ENCODE peak calls at places on chromosome 4, in five cellular contexts. One of them, this sample, is unnamed.

GRCh38 chr4:2793578-2793919 is 664 bp downstream of the SH3BP2 start:
- DNase-seq in endothelial cell: peak
- DNase-seq in fibroblast of lung: peak
- DNase-seq in stimulated activated CD4-positive, alpha-beta T cell treated with anti-CD3 and anti-CD28 coated beads, TNF-alpha, amount 100 ng/mL, for 48 hours: peak
- DNase-seq in stimulated activated naive CD8-positive, alpha-beta T cell treated with anti-CD3 and anti-CD28 coated beads, Interleukin-15, Interleukin-2, amounts not matched to agents 100 U/mL and 50 U/mL, for 24 hours: peak
- DNase-seq in this sample: no peak

GRCh38 chr4:110867981-110868380 is 245.1 kb upstream of the PITX2 start:
- DNase-seq in stimulated activated naive CD8-positive, alpha-beta T cell treated with anti-CD3 and anti-CD28 coated beads, Interleukin-15, Interleukin-2, amounts not matched to agents 100 U/mL and 50 U/mL, for 24 hours: no peak
- DNase-seq in stimulated activated CD4-positive, alpha-beta T cell treated with anti-CD3 and anti-CD28 coated beads, TNF-alpha, amount 100 ng/mL, for 48 hours: no peak
- DNase-seq in fibroblast of lung: peak
- DNase-seq in endothelial cell: no peak
- DNase-seq in this sample: no peak

GRCh38 chr4:69823481-69824186 is 36.3 kb downstream of the SULT1E1 start:
- DNase-seq in fibroblast of lung: no peak
- DNase-seq in stimulated activated naive CD8-positive, alpha-beta T cell treated with anti-CD3 and anti-CD28 coated beads, Interleukin-15, Interleukin-2, amounts not matched to agents 100 U/mL and 50 U/mL, for 24 hours: peak
- DNase-seq in stimulated activated CD4-positive, alpha-beta T cell treated with anti-CD3 and anti-CD28 coated beads, TNF-alpha, amount 100 ng/mL, for 48 hours: peak
- DNase-seq in endothelial cell: no peak
- DNase-seq in this sample: no peak

GRCh38 chr4:150493846-150494245 is 88.1 kb upstream of the MAB21L2 start:
- DNase-seq in endothelial cell: no peak
- DNase-seq in stimulated activated CD4-positive, alpha-beta T cell treated with anti-CD3 and anti-CD28 coated beads, TNF-alpha, amount 100 ng/mL, for 48 hours: no peak
- DNase-seq in stimulated activated naive CD8-positive, alpha-beta T cell treated with anti-CD3 and anti-CD28 coated beads, Interleukin-15, Interleukin-2, amounts not matched to agents 100 U/mL and 50 U/mL, for 24 hours: no peak
- DNase-seq in fibroblast of lung: peak
- DNase-seq in this sample: no peak

GRCh38 chr4:176435891-176436499 is 116.2 kb downstream of the SPCS3 start:
- DNase-seq in stimulated activated naive CD8-positive, alpha-beta T cell treated with anti-CD3 and anti-CD28 coated beads, Interleukin-15, Interleukin-2, amounts not matched to agents 100 U/mL and 50 U/mL, for 24 hours: no peak
- DNase-seq in stimulated activated CD4-positive, alpha-beta T cell treated with anti-CD3 and anti-CD28 coated beads, TNF-alpha, amount 100 ng/mL, for 48 hours: no peak
- DNase-seq in endothelial cell: no peak
- DNase-seq in fibroblast of lung: peak
- DNase-seq in this sample: no peak

GRCh38 chr4:128775477-128775876 is 34.0 kb upstream of the JADE1 start:
- DNase-seq in endothelial cell: no peak
- DNase-seq in stimulated activated CD4-positive, alpha-beta T cell treated with anti-CD3 and anti-CD28 coated beads, TNF-alpha, amount 100 ng/mL, for 48 hours: no peak
- DNase-seq in fibroblast of lung: no peak
- DNase-seq in stimulated activated naive CD8-positive, alpha-beta T cell treated with anti-CD3 and anti-CD28 coated beads, Interleukin-15, Interleukin-2, amounts not matched to agents 100 U/mL and 50 U/mL, for 24 hours: no peak
- DNase-seq in this sample: no peak

GRCh38 chr4:108168213-108168671 is 490 bp downstream of the LEF1 start:
- DNase-seq in stimulated activated naive CD8-positive, alpha-beta T cell treated with anti-CD3 and anti-CD28 coated beads, Interleukin-15, Interleukin-2, amounts not matched to agents 100 U/mL and 50 U/mL, for 24 hours: no peak
- DNase-seq in endothelial cell: no peak
- DNase-seq in stimulated activated CD4-positive, alpha-beta T cell treated with anti-CD3 and anti-CD28 coated beads, TNF-alpha, amount 100 ng/mL, for 48 hours: no peak
- DNase-seq in fibroblast of lung: peak
- DNase-seq in this sample: no peak

GRCh38 chr4:650951-651883 is 22.9 kb downstream of the ATP5ME start:
- DNase-seq in stimulated activated CD4-positive, alpha-beta T cell treated with anti-CD3 and anti-CD28 coated beads, TNF-alpha, amount 100 ng/mL, for 48 hours: no peak
- DNase-seq in fibroblast of lung: no peak
- DNase-seq in stimulated activated naive CD8-positive, alpha-beta T cell treated with anti-CD3 and anti-CD28 coated beads, Interleukin-15, Interleukin-2, amounts not matched to agents 100 U/mL and 50 U/mL, for 24 hours: no peak
- DNase-seq in endothelial cell: no peak
- DNase-seq in this sample: no peak

GRCh38 chr4:147633643-147634042 is 16.4 kb downstream of the TMEM184C start:
- DNase-seq in stimulated activated CD4-positive, alpha-beta T cell treated with anti-CD3 and anti-CD28 coated beads, TNF-alpha, amount 100 ng/mL, for 48 hours: no peak
- DNase-seq in endothelial cell: no peak
- DNase-seq in fibroblast of lung: no peak
- DNase-seq in stimulated activated naive CD8-positive, alpha-beta T cell treated with anti-CD3 and anti-CD28 coated beads, Interleukin-15, Interleukin-2, amounts not matched to agents 100 U/mL and 50 U/mL, for 24 hours: no peak
- DNase-seq in this sample: no peak

GRCh38 chr4:119106036-119107000 is 29.3 kb upstream of the MYOZ2 start:
- DNase-seq in stimulated activated CD4-positive, alpha-beta T cell treated with anti-CD3 and anti-CD28 coated beads, TNF-alpha, amount 100 ng/mL, for 48 hours: no peak
- DNase-seq in stimulated activated naive CD8-positive, alpha-beta T cell treated with anti-CD3 and anti-CD28 coated beads, Interleukin-15, Interleukin-2, amounts not matched to agents 100 U/mL and 50 U/mL, for 24 hours: no peak
- DNase-seq in fibroblast of lung: no peak
- DNase-seq in endothelial cell: no peak
- DNase-seq in this sample: no peak

GRCh38 chr4:137677851-137678250 is 145.6 kb upstream of the PCDH18 start:
- DNase-seq in fibroblast of lung: peak
- DNase-seq in stimulated activated CD4-positive, alpha-beta T cell treated with anti-CD3 and anti-CD28 coated beads, TNF-alpha, amount 100 ng/mL, for 48 hours: no peak
- DNase-seq in stimulated activated naive CD8-positive, alpha-beta T cell treated with anti-CD3 and anti-CD28 coated beads, Interleukin-15, Interleukin-2, amounts not matched to agents 100 U/mL and 50 U/mL, for 24 hours: no peak
- DNase-seq in endothelial cell: no peak
- DNase-seq in this sample: no peak

GRCh38 chr4:102449751-102450352 is 51.3 kb upstream of the NFKB1 start:
- DNase-seq in stimulated activated CD4-positive, alpha-beta T cell treated with anti-CD3 and anti-CD28 coated beads, TNF-alpha, amount 100 ng/mL, for 48 hours: peak
- DNase-seq in endothelial cell: peak
- DNase-seq in stimulated activated naive CD8-positive, alpha-beta T cell treated with anti-CD3 and anti-CD28 coated beads, Interleukin-15, Interleukin-2, amounts not matched to agents 100 U/mL and 50 U/mL, for 24 hours: peak
- DNase-seq in fibroblast of lung: peak
- DNase-seq in this sample: peak

This sample was measured in DMS 273 treated with DMSO at 0.1 percent for 48 hours.